ENCODE peak calls at places on chromosomes 16 and 17, in seven cellular contexts. One of them, this sample, is unnamed.

GRCh38 chr16:53915452-53916160 is 211.7 kb downstream of the FTO start:
- DNase-seq in Panc1: no peak
- DNase-seq in H1: no peak
- DNase-seq in endothelial cell of umbilical vein: no peak
- DNase-seq in prostate gland: no peak
- DNase-seq in K562: no peak
- DNase-seq in transverse colon: no peak
- DNase-seq in this sample: no peak

GRCh38 chr17:48552453-48553189 is 7.7 kb upstream of the HOXB2 start:
- DNase-seq in Panc1: no peak
- DNase-seq in H1: no peak
- DNase-seq in endothelial cell of umbilical vein: no peak
- DNase-seq in prostate gland: no peak
- DNase-seq in K562: no peak
- DNase-seq in transverse colon: no peak
- DNase-seq in this sample: no peak

GRCh38 chr17:77884967-77885641 is 73.4 kb upstream of the TNRC6C start:
- DNase-seq in Panc1: no peak
- DNase-seq in H1: no peak
- DNase-seq in endothelial cell of umbilical vein: no peak
- DNase-seq in prostate gland: no peak
- DNase-seq in K562: no peak
- DNase-seq in transverse colon: no peak
- DNase-seq in this sample: no peak

GRCh38 chr17:73307130-73307529 is 4.7 kb downstream of the CDC42EP4 start:
- DNase-seq in Panc1: no peak
- DNase-seq in H1: no peak
- DNase-seq in endothelial cell of umbilical vein: no peak
- DNase-seq in prostate gland: peak; percentile 61
- DNase-seq in K562: no peak
- DNase-seq in transverse colon: peak; percentile 55
- DNase-seq in this sample: peak; percentile 78

GRCh38 chr17:79935197-79935844 is 96.1 kb upstream of the CBX4 start:
- DNase-seq in Panc1: no peak
- DNase-seq in H1: no peak
- DNase-seq in endothelial cell of umbilical vein: no peak
- DNase-seq in prostate gland: no peak
- DNase-seq in K562: no peak
- DNase-seq in transverse colon: no peak
- DNase-seq in this sample: no peak

GRCh38 chr16:3578121-3578520 is 918 bp upstream of the NLRC3 start:
- DNase-seq in Panc1: no peak
- DNase-seq in H1: no peak
- DNase-seq in endothelial cell of umbilical vein: no peak
- DNase-seq in prostate gland: no peak
- DNase-seq in K562: no peak
- DNase-seq in transverse colon: peak; percentile 14
- DNase-seq in this sample: no peak

GRCh38 chr17:71496552-71496951 is 624.3 kb upstream of the SOX9 start:
- DNase-seq in Panc1: no peak
- DNase-seq in H1: no peak
- DNase-seq in endothelial cell of umbilical vein: no peak
- DNase-seq in prostate gland: no peak
- DNase-seq in K562: no peak
- DNase-seq in transverse colon: no peak
- DNase-seq in this sample: no peak

GRCh38 chr17:75776399-75777242 is 8.0 kb upstream of the UNK start:
- DNase-seq in Panc1: no peak
- DNase-seq in H1: no peak
- DNase-seq in endothelial cell of umbilical vein: no peak
- DNase-seq in prostate gland: no peak
- DNase-seq in K562: no peak
- DNase-seq in transverse colon: no peak
- DNase-seq in this sample: no peak

GRCh38 chr17:79633937-79634813 is 23.3 kb upstream of the RBFOX3 start:
- DNase-seq in Panc1: no peak
- DNase-seq in H1: peak; percentile 37
- DNase-seq in endothelial cell of umbilical vein: no peak
- DNase-seq in prostate gland: no peak
- DNase-seq in K562: no peak
- DNase-seq in transverse colon: peak; percentile 3
- DNase-seq in this sample: peak; percentile 19

GRCh38 chr16:13939821-13940220 is 19.9 kb downstream of the ERCC4 start:
- DNase-seq in Panc1: no peak
- DNase-seq in H1: no peak
- DNase-seq in endothelial cell of umbilical vein: no peak
- DNase-seq in prostate gland: no peak
- DNase-seq in K562: no peak
- DNase-seq in transverse colon: no peak
- DNase-seq in this sample: no peak

GRCh38 chr16:31531096-31531495 is 3.4 kb downstream of the AHSP start:
- DNase-seq in Panc1: no peak
- DNase-seq in H1: no peak
- DNase-seq in endothelial cell of umbilical vein: no peak
- DNase-seq in prostate gland: no peak
- DNase-seq in K562: no peak
- DNase-seq in transverse colon: no peak
- DNase-seq in this sample: no peak

GRCh38 chr17:43578699-43579569 is 32.8 kb upstream of the ETV4 start:
- DNase-seq in Panc1: no peak
- DNase-seq in H1: no peak
- DNase-seq in endothelial cell of umbilical vein: peak; percentile 85
- DNase-seq in prostate gland: no peak
- DNase-seq in K562: no peak
- DNase-seq in transverse colon: no peak
- DNase-seq in this sample: no peak

GRCh38 chr17:7589204-7589868 is 558 bp downstream of the SOX15 start:
- DNase-seq in Panc1: no peak
- DNase-seq in H1: peak; percentile 91
- DNase-seq in endothelial cell of umbilical vein: peak; percentile 78
- DNase-seq in prostate gland: peak; percentile 86
- DNase-seq in K562: no peak
- DNase-seq in transverse colon: peak; percentile 81
- DNase-seq in this sample: peak; percentile 86

GRCh38 chr17:76474238-76474637 is 6.8 kb downstream of the AANAT start:
- DNase-seq in Panc1: no peak
- DNase-seq in H1: no peak
- DNase-seq in endothelial cell of umbilical vein: no peak
- DNase-seq in prostate gland: no peak
- DNase-seq in K562: no peak
- DNase-seq in transverse colon: no peak
- DNase-seq in this sample: no peak

GRCh38 chr17:15122857-15123256 is 142.3 kb downstream of the PMP22 start:
- DNase-seq in Panc1: no peak
- DNase-seq in H1: no peak
- DNase-seq in endothelial cell of umbilical vein: no peak
- DNase-seq in prostate gland: no peak
- DNase-seq in K562: no peak
- DNase-seq in transverse colon: no peak
- DNase-seq in this sample: no peak

GRCh38 chr16:64751906-64752305 is 370.0 kb downstream of the CDH11 start:
- DNase-seq in Panc1: no peak
- DNase-seq in H1: no peak
- DNase-seq in endothelial cell of umbilical vein: no peak
- DNase-seq in prostate gland: no peak
- DNase-seq in K562: no peak
- DNase-seq in transverse colon: no peak
- DNase-seq in this sample: no peak

GRCh38 chr17:60169921-60170817 is 20.4 kb downstream of the CA4 start:
- DNase-seq in Panc1: no peak
- DNase-seq in H1: no peak
- DNase-seq in endothelial cell of umbilical vein: peak; percentile 94
- DNase-seq in prostate gland: no peak
- DNase-seq in K562: peak; percentile 8
- DNase-seq in transverse colon: peak; percentile 86
- DNase-seq in this sample: no peak

GRCh38 chr17:29593546-29594440 is 861 bp downstream of the ANKRD13B start:
- DNase-seq in Panc1: no peak
- DNase-seq in H1: peak; percentile 72
- DNase-seq in endothelial cell of umbilical vein: no peak
- DNase-seq in prostate gland: no peak
- DNase-seq in K562: peak; percentile 46
- DNase-seq in transverse colon: peak; percentile 23
- DNase-seq in this sample: no peak

GRCh38 chr16:28309811-28310311 is 17.5 kb downstream of the SBK1 start:
- DNase-seq in Panc1: no peak
- DNase-seq in H1: no peak
- DNase-seq in endothelial cell of umbilical vein: no peak
- DNase-seq in prostate gland: no peak
- DNase-seq in K562: no peak
- DNase-seq in transverse colon: peak; percentile 20
- DNase-seq in this sample: no peak

GRCh38 chr16:71273384-71273783 is 15.8 kb downstream of the CMTR2 start:
- DNase-seq in Panc1: no peak
- DNase-seq in H1: no peak
- DNase-seq in endothelial cell of umbilical vein: no peak
- DNase-seq in prostate gland: no peak
- DNase-seq in K562: no peak
- DNase-seq in transverse colon: no peak
- DNase-seq in this sample: no peak

GRCh38 chr16:87832759-87833502 is 36.4 kb downstream of the SLC7A5 start:
- DNase-seq in Panc1: no peak
- DNase-seq in H1: no peak
- DNase-seq in endothelial cell of umbilical vein: no peak
- DNase-seq in prostate gland: no peak
- DNase-seq in K562: no peak
- DNase-seq in transverse colon: no peak
- DNase-seq in this sample: no peak

GRCh38 chr16:87832137-87832527 is 37.2 kb downstream of the SLC7A5 start:
- DNase-seq in Panc1: no peak
- DNase-seq in H1: no peak
- DNase-seq in endothelial cell of umbilical vein: no peak
- DNase-seq in prostate gland: no peak
- DNase-seq in K562: no peak
- DNase-seq in transverse colon: no peak
- DNase-seq in this sample: no peak

GRCh38 chr16:87829988-87830672 is 39.2 kb downstream of the SLC7A5 start:
- DNase-seq in Panc1: no peak
- DNase-seq in H1: no peak
- DNase-seq in endothelial cell of umbilical vein: no peak
- DNase-seq in prostate gland: no peak
- DNase-seq in K562: no peak
- DNase-seq in transverse colon: no peak
- DNase-seq in this sample: no peak

GRCh38 chr16:87830673-87831420 is 38.5 kb downstream of the SLC7A5 start:
- DNase-seq in Panc1: no peak
- DNase-seq in H1: no peak
- DNase-seq in endothelial cell of umbilical vein: no peak
- DNase-seq in prostate gland: no peak
- DNase-seq in K562: no peak
- DNase-seq in transverse colon: no peak
- DNase-seq in this sample: no peak

GRCh38 chr16:87831421-87832136 is 37.7 kb downstream of the SLC7A5 start:
- DNase-seq in Panc1: no peak
- DNase-seq in H1: no peak
- DNase-seq in endothelial cell of umbilical vein: no peak
- DNase-seq in prostate gland: no peak
- DNase-seq in K562: no peak
- DNase-seq in transverse colon: no peak
- DNase-seq in this sample: no peak
- TF ChIP-seq POLR2AphosphoS5 in Panc1: no peak
- TF ChIP-seq POLR2AphosphoS5 in H1: no peak
- TF ChIP-seq POLR2AphosphoS5 in endothelial cell of umbilical vein: no peak
- TF ChIP-seq POLR2AphosphoS5 in prostate gland: no peak
- TF ChIP-seq POLR2AphosphoS5 in K562: no peak
- TF ChIP-seq POLR2AphosphoS5 in transverse colon: no peak
- TF ChIP-seq POLR2AphosphoS5 in this sample: no peak

DNA sequence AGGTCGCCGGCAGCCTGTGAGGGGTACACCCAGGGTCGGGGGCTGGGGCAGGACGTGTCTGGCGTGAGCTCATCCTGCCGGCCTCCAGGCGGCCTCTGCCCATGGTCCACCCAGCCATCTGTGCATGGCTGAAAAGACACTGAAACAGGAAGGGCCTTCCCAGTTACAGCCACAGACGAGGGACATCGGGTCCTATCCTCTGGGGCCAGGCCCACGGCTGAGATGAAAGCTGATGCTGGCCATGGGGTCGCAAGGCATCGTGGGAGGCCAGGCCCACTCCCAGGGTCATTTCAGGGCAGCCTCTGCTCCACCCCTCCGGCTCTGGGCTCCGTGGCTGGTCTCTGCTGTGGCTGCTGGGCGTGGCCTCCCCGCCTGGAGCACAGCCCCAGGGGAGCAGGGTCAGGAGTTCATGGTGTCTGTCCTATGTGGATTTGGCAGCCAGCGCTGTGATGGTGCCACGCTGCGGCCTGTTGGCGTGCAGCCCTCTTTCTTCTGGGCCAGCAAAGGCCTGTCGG is 16.6 kb upstream of the ATP6V0C start:
- DNase-seq in Panc1: no peak
- DNase-seq in H1: no peak
- DNase-seq in endothelial cell of umbilical vein: no peak
- DNase-seq in prostate gland: no peak
- DNase-seq in K562: peak; percentile 85
- DNase-seq in transverse colon: no peak
- DNase-seq in this sample: no peak
- TF ChIP-seq POLR2AphosphoS5 in Panc1: no peak
- TF ChIP-seq POLR2AphosphoS5 in H1: no peak
- TF ChIP-seq POLR2AphosphoS5 in endothelial cell of umbilical vein: no peak
- TF ChIP-seq POLR2AphosphoS5 in prostate gland: no peak
- TF ChIP-seq POLR2AphosphoS5 in K562: no peak
- TF ChIP-seq POLR2AphosphoS5 in transverse colon: no peak
- TF ChIP-seq POLR2AphosphoS5 in this sample: no peak

GRCh38 chr16:85134794-85135153 is 22.5 kb upstream of the CIBAR2 start:
- DNase-seq in Panc1: no peak
- DNase-seq in H1: no peak
- DNase-seq in endothelial cell of umbilical vein: no peak
- DNase-seq in prostate gland: no peak
- DNase-seq in K562: peak; percentile 58
- DNase-seq in transverse colon: no peak
- DNase-seq in this sample: no peak

GRCh38 chr16:85136213-85136704 is 24.0 kb upstream of the CIBAR2 start:
- DNase-seq in Panc1: no peak
- DNase-seq in H1: no peak
- DNase-seq in endothelial cell of umbilical vein: no peak
- DNase-seq in prostate gland: no peak
- DNase-seq in K562: no peak
- DNase-seq in transverse colon: peak; percentile 35
- DNase-seq in this sample: no peak

GRCh38 chr16:85138073-85138824 is 26.0 kb upstream of the CIBAR2 start:
- DNase-seq in Panc1: no peak
- DNase-seq in H1: no peak
- DNase-seq in endothelial cell of umbilical vein: no peak
- DNase-seq in prostate gland: no peak
- DNase-seq in K562: no peak
- DNase-seq in transverse colon: no peak
- DNase-seq in this sample: no peak

GRCh38 chr16:85137323-85138072 is 25.2 kb upstream of the CIBAR2 start:
- DNase-seq in Panc1: no peak
- DNase-seq in H1: no peak
- DNase-seq in endothelial cell of umbilical vein: peak; percentile 65
- DNase-seq in prostate gland: peak; percentile 81
- DNase-seq in K562: no peak
- DNase-seq in transverse colon: peak; percentile 85
- DNase-seq in this sample: peak; percentile 93

GRCh38 chr16:85136705-85137322 is 24.5 kb upstream of the CIBAR2 start:
- DNase-seq in Panc1: no peak
- DNase-seq in H1: no peak
- DNase-seq in endothelial cell of umbilical vein: no peak
- DNase-seq in prostate gland: no peak
- DNase-seq in K562: no peak
- DNase-seq in transverse colon: peak; percentile 35
- DNase-seq in this sample: peak; percentile 31
- TF ChIP-seq POLR2AphosphoS5 in Panc1: no peak
- TF ChIP-seq POLR2AphosphoS5 in H1: no peak
- TF ChIP-seq POLR2AphosphoS5 in endothelial cell of umbilical vein: no peak
- TF ChIP-seq POLR2AphosphoS5 in prostate gland: no peak
- TF ChIP-seq POLR2AphosphoS5 in K562: no peak
- TF ChIP-seq POLR2AphosphoS5 in transverse colon: no peak
- TF ChIP-seq POLR2AphosphoS5 in this sample: no peak

GRCh38 chr17:2710075-2710803 is 1.3 kb downstream of the CLUH start:
- DNase-seq in Panc1: no peak
- DNase-seq in H1: no peak
- DNase-seq in endothelial cell of umbilical vein: peak; percentile 12
- DNase-seq in prostate gland: no peak
- DNase-seq in K562: no peak
- DNase-seq in transverse colon: no peak
- DNase-seq in this sample: no peak
- TF ChIP-seq POLR2AphosphoS5 in Panc1: no peak
- TF ChIP-seq POLR2AphosphoS5 in H1: no peak
- TF ChIP-seq POLR2AphosphoS5 in endothelial cell of umbilical vein: no peak
- TF ChIP-seq POLR2AphosphoS5 in prostate gland: no peak
- TF ChIP-seq POLR2AphosphoS5 in K562: no peak
- TF ChIP-seq POLR2AphosphoS5 in transverse colon: no peak
- TF ChIP-seq POLR2AphosphoS5 in this sample: no peak

This sample was measured in stomach.